ENCODE peak calls at places on chromosomes 13 and 19, in eight cellular contexts. B, X, A, T, N, Z, V and I are unnamed samples.

GRCh38 chr19:45130888-45131615 is 29.7 kb downstream of the NKPD1 start:
- DNase-seq in A (no peak), N (no peak), Z (no peak), X (peak; percentile 97), B (no peak), V (peak; percentile 96), T (no peak), I (no peak)

GRCh38 chr19:49150944-49151243 is 4.3 kb downstream of the HRC start:
- DNase-seq in T (no peak), B (no peak), A (no peak), Z (no peak), V (no peak), N (no peak), X (no peak), I (no peak)

GRCh38 chr13:31221057-31221456 is 21.3 kb downstream of the B3GLCT start:
- DNase-seq in T (peak; percentile 40), A (no peak), Z (no peak), X (no peak), B (no peak), N (no peak), V (no peak), I (no peak)

GRCh38 chr19:2922987-2923386 is 21.8 kb downstream of the ZNF77 start:
- DNase-seq in T (no peak), N (no peak), V (no peak), X (peak; percentile 33), Z (no peak), A (no peak), B (no peak), I (no peak)

GRCh38 chr13:100521912-100522490 is 66.6 kb downstream of the GGACT start:
- DNase-seq in V (no peak), T (no peak), B (no peak), N (no peak), Z (no peak), X (no peak), A (no peak), I (no peak)

GRCh38 chr13:49833402-49833801 is 40.9 kb upstream of the KPNA3 start:
- DNase-seq in V (no peak), Z (no peak), N (no peak), X (no peak), T (no peak), A (no peak), B (no peak), I (no peak)

GRCh38 chr19:32624410-32624809 is 43.4 kb downstream of the PDCD5 start:
- DNase-seq in A (no peak), T (no peak), X (no peak), Z (no peak), B (no peak), V (no peak), N (no peak), I (no peak)

GRCh38 chr19:52464798-52465470 is 11.6 kb downstream of the ZNF578 start:
- DNase-seq in B (no peak), V (no peak), N (no peak), A (no peak), X (peak; percentile 39), T (no peak), Z (no peak), I (no peak)

GRCh38 chr19:49316284-49316683 is 8.7 kb downstream of the SLC6A16 start:
- DNase-seq in A (no peak), T (no peak), N (no peak), V (no peak), X (no peak), Z (no peak), B (no peak), I (no peak)